ENCODE peak calls at places on chromosomes 4 and X, in eight cellular contexts. G, R, T, U, L, W, F and E are unnamed samples.

GRCh38 chr4:118351851-118352827 is 664 bp downstream of the PRSS12 start:
- DNase-seq in W (peak), R (peak), T (no peak), U (no peak), F (no peak), G (peak), L (peak), E (no peak)

GRCh38 chr4:146508229-146508939 is 13.4 kb downstream of the SLC10A7 start:
- DNase-seq in F (no peak), T (no peak), L (no peak), R (no peak), G (no peak), W (no peak), U (no peak), E (no peak)

GRCh38 chr4:1559896-1560650 is 124.0 kb downstream of the FAM53A start:
- DNase-seq in L (no peak), T (no peak), U (no peak), F (no peak), W (no peak), R (no peak), G (no peak), E (no peak)

GRCh38 chrX:135707880-135708279 is 5.6 kb upstream of the CT45A1 start:
- DNase-seq in F (no peak), W (no peak), L (no peak), G (peak), U (no peak), T (no peak), R (no peak), E (no peak)

GRCh38 chrX:53831662-53832635 is 145.4 kb upstream of the HUWE1 start:
- DNase-seq in G (peak), T (peak), W (no peak), F (no peak), U (no peak), L (no peak), R (no peak), E (peak)

GRCh38 chr4:2076908-2077534 is 17.9 kb downstream of the NAT8L start:
- DNase-seq in L (peak), G (no peak), F (no peak), R (no peak), U (peak), W (peak), T (no peak), E (no peak)

GRCh38 chr4:176791591-176792347 is 953 bp downstream of the VEGFC start:
- DNase-seq in G (no peak), U (peak), W (peak), T (peak), F (no peak), R (no peak), L (peak), E (no peak)

GRCh38 chr4:146192060-146192459 is 16.5 kb downstream of the LSM6 start:
- DNase-seq in W (no peak), U (no peak), R (peak), L (no peak), F (no peak), G (peak), T (no peak), E (no peak)

GRCh38 chr4:145076473-145076855 is 21.5 kb downstream of the ANAPC10 start:
- DNase-seq in F (no peak), R (no peak), U (no peak), W (no peak), T (peak), G (no peak), L (no peak), E (no peak)

GRCh38 chr4:31557444-31557843 is 837.3 kb downstream of the PCDH7 start:
- DNase-seq in G (no peak), R (no peak), W (no peak), L (no peak), T (no peak), F (no peak), U (no peak), E (no peak)

GRCh38 chrX:12042615-12043014 is 95.7 kb upstream of the FRMPD4 start:
- DNase-seq in G (no peak), F (no peak), R (no peak), L (no peak), W (no peak), U (no peak), T (no peak), E (no peak)

GRCh38 chrX:48814722-48815121 is 11.6 kb upstream of the ERAS start:
- DNase-seq in U (peak), F (no peak), L (no peak), W (no peak), T (no peak), R (no peak), G (no peak), E (no peak)

GRCh38 chr4:119735136-119735770 is 106.6 kb upstream of the PDE5A start:
- DNase-seq in U (no peak), R (no peak), W (no peak), G (no peak), F (peak), L (no peak), T (peak), E (peak)

GRCh38 chr4:119942806-119943205 is 123.8 kb downstream of the MAD2L1 start:
- DNase-seq in L (no peak), T (no peak), F (no peak), R (no peak), G (no peak), W (no peak), U (no peak), E (no peak)

GRCh38 chrX:5117816-5118215 is 1110.9 kb downstream of the NLGN4X start:
- DNase-seq in W (no peak), F (no peak), T (no peak), L (no peak), U (no peak), R (no peak), G (no peak), E (no peak)

GRCh38 chr4:72314869-72315268 is 254.2 kb downstream of the ADAMTS3 start:
- DNase-seq in U (no peak), W (no peak), G (peak), R (no peak), L (no peak), F (peak), T (peak), E (peak)

GRCh38 chr4:123878976-123879375 is 482.4 kb downstream of the SPRY1 start:
- DNase-seq in W (no peak), R (no peak), L (no peak), G (no peak), U (no peak), T (no peak), F (no peak), E (no peak)

GRCh38 chr4:22670953-22671352 is 21.8 kb upstream of the GBA3 start:
- DNase-seq in W (no peak), L (no peak), F (no peak), G (no peak), R (no peak), T (peak), U (no peak), E (no peak)

GRCh38 chr4:154124539-154125255 is 335.8 kb upstream of the SFRP2 start:
- DNase-seq in G (no peak), T (peak), R (no peak), F (peak), W (no peak), L (no peak), U (no peak), E (no peak)

GRCh38 chr4:73222466-73223257 is 35.9 kb downstream of the ANKRD17 start:
- DNase-seq in L (peak), G (peak), T (peak), F (peak), R (peak), W (no peak), U (no peak), E (peak)

GRCh38 chr4:32396504-32396903 is 1676.3 kb downstream of the PCDH7 start:
- DNase-seq in W (no peak), F (no peak), U (no peak), G (no peak), L (no peak), T (no peak), R (no peak), E (no peak)

DNA sequence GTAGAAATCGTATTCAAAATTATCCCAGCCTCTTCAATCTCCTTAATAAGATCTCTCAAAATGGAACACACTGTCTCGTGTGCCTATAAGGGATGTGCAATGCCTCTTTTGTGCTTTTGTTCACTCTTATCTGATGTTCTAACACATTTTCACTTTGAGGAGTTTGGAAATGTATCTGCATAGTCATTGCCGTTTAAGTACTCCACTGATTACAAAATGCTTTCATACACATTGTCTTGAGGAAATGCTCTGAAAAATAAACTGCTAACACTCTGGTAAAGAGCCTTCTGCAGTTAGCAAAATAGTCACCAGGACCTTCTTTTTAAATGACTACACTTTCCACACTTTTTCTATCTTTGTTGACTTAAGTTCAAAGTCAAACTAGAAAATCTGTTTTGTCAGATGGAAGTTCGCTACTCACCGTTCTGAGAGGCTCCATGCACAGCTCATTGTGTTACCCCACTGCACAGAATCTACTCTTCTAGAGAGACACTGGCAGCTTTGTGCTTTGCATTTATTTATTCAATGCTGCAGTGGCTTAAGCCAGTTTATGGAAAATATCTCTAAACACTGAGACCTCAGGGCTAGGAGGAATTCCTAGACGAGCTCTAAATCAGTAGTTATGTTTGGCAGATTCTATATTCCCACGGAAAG is 159.0 kb downstream of the CHIC2 start:
- DNase-seq in T (no peak), G (no peak), F (no peak), U (no peak), R (no peak), W (no peak), L (no peak), E (no peak)
- H3K4me3 ChIP-seq in T (peak), G (no peak), F (no peak), U (no peak), R (no peak), W (no peak), L (no peak), E (no peak)

GRCh38 chr4:76253511-76253910 is 2.0 kb downstream of the FAM47E start:
- DNase-seq in F (no peak), T (no peak), R (no peak), G (no peak), W (no peak), U (no peak), L (no peak), E (no peak)

GRCh38 chr4:76256032-76256431 is 4.5 kb downstream of the FAM47E start:
- DNase-seq in T (no peak), L (no peak), R (no peak), U (no peak), F (no peak), G (no peak), W (no peak), E (no peak)

GRCh38 chr4:76250962-76251361 is 559 bp upstream of the FAM47E start:
- DNase-seq in L (no peak), T (peak), W (no peak), G (peak), R (no peak), F (no peak), U (no peak), E (no peak)

GRCh38 chr4:76251448-76252270 is at the start of gene FAM47E:
- DNase-seq in G (peak), U (peak), R (peak), L (peak), W (peak), T (peak), F (no peak), E (no peak)

DNA sequence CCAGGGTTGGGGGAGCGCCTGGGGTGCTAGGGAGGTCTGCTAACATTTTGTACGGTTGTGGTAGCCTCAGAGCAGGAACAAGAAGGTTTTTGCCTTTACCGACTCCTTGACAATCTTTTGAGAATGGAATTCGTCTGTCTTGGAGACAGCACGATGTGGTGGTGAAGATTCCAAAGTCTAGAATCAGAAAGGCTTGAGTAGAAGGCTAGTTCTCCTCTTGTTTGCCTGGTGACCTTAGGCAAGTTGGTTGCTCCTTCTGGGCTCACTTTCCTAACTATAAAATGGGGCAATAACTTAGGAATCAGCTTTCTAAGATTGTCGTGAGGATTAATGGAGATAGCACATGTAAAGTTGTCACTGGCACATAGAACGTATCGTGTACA is 741 bp downstream of the FAM47E start:
- DNase-seq in T (no peak), F (no peak), U (no peak), R (no peak), W (no peak), G (no peak), L (no peak), E (no peak)
- H3K4me3 ChIP-seq in T (no peak), F (no peak), U (no peak), R (peak), W (peak), G (no peak), L (no peak), E (no peak)

DNA sequence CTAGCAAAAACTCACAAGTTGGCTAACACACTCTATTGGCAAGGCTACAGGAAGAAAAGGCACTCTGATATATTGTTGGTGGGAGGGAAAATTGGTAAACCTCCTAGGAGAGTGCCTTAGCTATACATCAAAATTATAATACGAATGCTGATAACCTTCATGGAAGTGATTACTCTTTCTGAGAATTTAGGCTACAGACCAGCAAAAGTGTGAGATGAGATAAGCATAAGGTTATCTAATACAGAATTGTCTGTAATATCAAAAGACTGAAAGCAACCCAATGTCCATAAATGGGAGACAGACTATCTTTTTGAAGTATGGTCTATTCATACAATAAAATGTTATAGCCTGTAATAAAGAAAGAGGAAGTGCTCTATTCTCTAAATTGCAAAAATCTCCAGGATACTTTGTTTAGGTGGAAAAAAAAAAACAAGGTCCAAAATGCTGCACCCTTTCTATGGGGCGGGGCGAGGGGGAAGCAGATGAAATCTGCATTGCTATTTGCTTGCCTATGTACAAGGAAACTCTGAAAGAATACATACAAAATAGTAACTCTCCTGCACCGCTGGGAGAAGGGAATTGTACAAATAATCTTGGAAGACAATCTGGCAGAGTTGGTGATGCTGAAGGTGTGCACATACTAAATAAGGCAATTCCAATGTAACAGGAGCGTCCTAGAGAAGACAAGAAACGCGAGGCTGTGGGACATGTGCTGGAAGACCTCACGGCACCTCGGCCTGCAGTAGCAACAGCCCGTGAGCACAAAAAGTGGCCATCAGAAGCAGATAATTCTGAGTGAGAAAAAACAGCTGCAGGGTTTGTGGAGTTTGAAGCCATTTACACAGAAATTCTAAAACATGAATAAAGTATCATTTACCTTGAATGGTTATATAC is 109.7 kb downstream of the AFAP1 start:
- DNase-seq in G (peak), F (no peak), W (no peak), R (no peak), L (no peak), U (no peak), T (no peak), E (no peak)
- H3K4me3 ChIP-seq in G (no peak), F (no peak), W (no peak), R (no peak), L (no peak), U (no peak), T (no peak), E (no peak)

GRCh38 chr4:155207534-155208257 is 740 bp upstream of the NPY2R start:
- DNase-seq in T (peak), U (peak), R (no peak), L (no peak), W (no peak), F (no peak), G (peak), E (no peak)
- H3K4me3 ChIP-seq in T (no peak), U (no peak), R (no peak), L (no peak), W (no peak), F (peak), G (peak), E (no peak)